ENCODE peak calls at places on chromosomes 5 and 9, in six cellular contexts. One of them, this sample, is unnamed.
A peak's percentile ranks its signal among the peaks of the same experiment; 100 is the strongest.

GRCh38 chr5:76763136-76763535 is 47.2 kb downstream of the F2R start:
- DNase-seq in SK-N-SH: no peak
- DNase-seq in HCT116: no peak
- DNase-seq in HepG2: no peak
- DNase-seq in H1: no peak
- DNase-seq in K562: no peak
- DNase-seq in this sample: no peak

GRCh38 chr5:95317687-95318086 is 32.8 kb upstream of the MCTP1 start:
- DNase-seq in HCT116: no peak
- DNase-seq in H1: no peak
- DNase-seq in HepG2: no peak
- DNase-seq in SK-N-SH: no peak
- DNase-seq in K562: no peak
- DNase-seq in this sample: no peak

GRCh38 chr5:1948111-1948510 is 65.4 kb upstream of the IRX4 start:
- DNase-seq in SK-N-SH: no peak
- DNase-seq in K562: no peak
- DNase-seq in HCT116: no peak
- DNase-seq in HepG2: no peak
- DNase-seq in H1: no peak
- DNase-seq in this sample: no peak

GRCh38 chr9:121261107-121261460 is 6.9 kb upstream of the GSN start:
- DNase-seq in HCT116: no peak
- DNase-seq in H1: no peak
- DNase-seq in K562: no peak
- DNase-seq in HepG2: no peak
- DNase-seq in SK-N-SH: peak; percentile 58
- DNase-seq in this sample: no peak

GRCh38 chr9:136965771-136966484 is 11.4 kb upstream of the PTGDS start:
- DNase-seq in HCT116: no peak
- DNase-seq in H1: no peak
- DNase-seq in HepG2: no peak
- DNase-seq in K562: peak; percentile 32
- DNase-seq in SK-N-SH: no peak
- DNase-seq in this sample: no peak

GRCh38 chr5:143113461-143113860 is 290.0 kb downstream of the NR3C1 start:
- DNase-seq in HCT116: no peak
- DNase-seq in H1: no peak
- DNase-seq in HepG2: no peak
- DNase-seq in K562: no peak
- DNase-seq in SK-N-SH: no peak
- DNase-seq in this sample: no peak

GRCh38 chr5:111194053-111194452 is 30.1 kb upstream of the CAMK4 start:
- DNase-seq in SK-N-SH: no peak
- DNase-seq in HCT116: no peak
- DNase-seq in H1: no peak
- DNase-seq in K562: no peak
- DNase-seq in HepG2: no peak
- DNase-seq in this sample: no peak

GRCh38 chr5:133295520-133295919 is 243.7 kb downstream of the HSPA4 start:
- DNase-seq in H1: no peak
- DNase-seq in HCT116: no peak
- DNase-seq in K562: no peak
- DNase-seq in SK-N-SH: no peak
- DNase-seq in HepG2: no peak
- DNase-seq in this sample: no peak

GRCh38 chr9:5957166-5957565 is 58.3 kb downstream of the RANBP6 start:
- DNase-seq in H1: no peak
- DNase-seq in K562: no peak
- DNase-seq in HepG2: no peak
- DNase-seq in SK-N-SH: no peak
- DNase-seq in HCT116: no peak
- DNase-seq in this sample: no peak

GRCh38 chr5:115977988-115978387 is 15.7 kb downstream of the LVRN start:
- DNase-seq in HepG2: no peak
- DNase-seq in H1: no peak
- DNase-seq in K562: no peak
- DNase-seq in SK-N-SH: no peak
- DNase-seq in HCT116: no peak
- DNase-seq in this sample: no peak

GRCh38 chr5:18197734-18198133 is 563.5 kb downstream of the TAF11L14 start:
- DNase-seq in H1: no peak
- DNase-seq in K562: no peak
- DNase-seq in HCT116: no peak
- DNase-seq in SK-N-SH: no peak
- DNase-seq in HepG2: no peak
- DNase-seq in this sample: no peak

GRCh38 chr5:130109152-130109551 is 204.9 kb downstream of the CHSY3 start:
- DNase-seq in HCT116: peak; percentile 34
- DNase-seq in K562: peak; percentile 4
- DNase-seq in HepG2: peak; percentile 27
- DNase-seq in H1: no peak
- DNase-seq in SK-N-SH: peak; percentile 7
- DNase-seq in this sample: no peak

GRCh38 chr5:149358294-149358651 is 427 bp downstream of the PCYOX1L start:
- DNase-seq in H1: no peak
- DNase-seq in HepG2: no peak
- DNase-seq in SK-N-SH: peak; percentile 81
- DNase-seq in K562: no peak
- DNase-seq in HCT116: no peak
- DNase-seq in this sample: no peak

GRCh38 chr9:14424323-14424722 is 110.4 kb upstream of the NFIB start:
- DNase-seq in HCT116: no peak
- DNase-seq in H1: no peak
- DNase-seq in K562: no peak
- DNase-seq in SK-N-SH: no peak
- DNase-seq in HepG2: no peak
- DNase-seq in this sample: no peak

GRCh38 chr5:5882706-5883105 is 460.2 kb downstream of the ICE1 start:
- DNase-seq in HepG2: no peak
- DNase-seq in HCT116: no peak
- DNase-seq in SK-N-SH: no peak
- DNase-seq in K562: no peak
- DNase-seq in H1: no peak
- DNase-seq in this sample: no peak

GRCh38 chr5:98722188-98722587 is 51.3 kb upstream of the RGMB start:
- DNase-seq in HepG2: no peak
- DNase-seq in K562: no peak
- DNase-seq in SK-N-SH: no peak
- DNase-seq in H1: no peak
- DNase-seq in HCT116: no peak
- DNase-seq in this sample: no peak
- TF ChIP-seq RAD21 in HepG2: no peak
- TF ChIP-seq RAD21 in K562: no peak
- TF ChIP-seq RAD21 in SK-N-SH: no peak
- TF ChIP-seq RAD21 in H1: no peak
- TF ChIP-seq RAD21 in HCT116: no peak
- TF ChIP-seq RAD21 in this sample: no peak

GRCh38 chr5:119313876-119314605 is 41.8 kb upstream of the TNFAIP8 start:
- DNase-seq in HCT116: no peak
- DNase-seq in SK-N-SH: no peak
- DNase-seq in K562: no peak
- DNase-seq in HepG2: no peak
- DNase-seq in H1: no peak
- DNase-seq in this sample: no peak
- H3K9ac ChIP-seq in HCT116: no peak overlapping the region
- H3K9ac ChIP-seq in SK-N-SH: no peak overlapping the region
- H3K9ac ChIP-seq in K562: no peak overlapping the region
- H3K9ac ChIP-seq in HepG2: no peak overlapping the region
- H3K9ac ChIP-seq in H1: no peak overlapping the region
- H3K9ac ChIP-seq in this sample: no peak overlapping the region

GRCh38 chr9:37293664-37294524 is 128.6 kb upstream of the GRHPR start:
- DNase-seq in SK-N-SH: peak; percentile 36
- DNase-seq in HCT116: no peak
- DNase-seq in H1: no peak
- DNase-seq in HepG2: no peak
- DNase-seq in K562: peak; percentile 18
- DNase-seq in this sample: peak; percentile 91
- TF ChIP-seq SIN3A in SK-N-SH: no peak
- TF ChIP-seq SIN3A in HCT116: no peak
- TF ChIP-seq SIN3A in H1: no peak
- TF ChIP-seq SIN3A in HepG2: no peak
- TF ChIP-seq SIN3A in K562: no peak
- TF ChIP-seq SIN3A in this sample: no peak

GRCh38 chr5:78720997-78721396 is 72.4 kb upstream of the LHFPL2 start:
- DNase-seq in HepG2: no peak
- DNase-seq in HCT116: no peak
- DNase-seq in H1: no peak
- DNase-seq in SK-N-SH: no peak
- DNase-seq in K562: no peak
- DNase-seq in this sample: no peak
- TF ChIP-seq RAD21 in HepG2: no peak
- TF ChIP-seq RAD21 in HCT116: no peak
- TF ChIP-seq RAD21 in H1: no peak
- TF ChIP-seq RAD21 in SK-N-SH: no peak
- TF ChIP-seq RAD21 in K562: no peak
- TF ChIP-seq RAD21 in this sample: no peak

GRCh38 chr5:13408616-13409015 is 535.9 kb downstream of the DNAH5 start:
- DNase-seq in K562: no peak
- DNase-seq in SK-N-SH: no peak
- DNase-seq in H1: no peak
- DNase-seq in HepG2: no peak
- DNase-seq in HCT116: no peak
- DNase-seq in this sample: no peak

GRCh38 chr5:13412040-13412595 is 532.4 kb downstream of the DNAH5 start:
- DNase-seq in HepG2: no peak
- DNase-seq in H1: no peak
- DNase-seq in SK-N-SH: no peak
- DNase-seq in K562: no peak
- DNase-seq in HCT116: no peak
- DNase-seq in this sample: no peak
- H3K9ac ChIP-seq in HepG2: no peak overlapping the region
- H3K9ac ChIP-seq in H1: no peak overlapping the region
- H3K9ac ChIP-seq in SK-N-SH: no peak overlapping the region
- H3K9ac ChIP-seq in K562: no peak overlapping the region
- H3K9ac ChIP-seq in HCT116: no peak overlapping the region
- H3K9ac ChIP-seq in this sample: no peak overlapping the region

DNA sequence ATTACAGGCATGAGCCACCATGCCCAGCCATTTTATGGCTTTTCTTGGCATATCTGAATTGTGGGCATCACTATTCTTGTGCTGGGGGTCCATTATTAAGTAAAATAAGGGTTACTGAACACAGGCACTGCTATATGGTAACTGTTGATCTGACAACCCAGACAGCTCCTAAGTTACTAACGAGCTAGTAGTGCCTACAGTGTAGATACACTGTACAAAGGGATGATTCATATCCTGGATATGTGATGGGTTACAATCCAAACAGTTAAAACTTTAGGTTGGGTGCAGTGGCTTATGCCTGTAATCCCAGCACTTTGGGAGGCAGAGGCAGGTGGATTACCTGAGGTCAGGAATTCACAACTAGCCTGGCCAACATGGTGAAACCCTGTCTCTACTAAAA is 4.3 kb downstream of the CD14 start:
- DNase-seq in H1: no peak
- DNase-seq in HepG2: no peak
- DNase-seq in K562: no peak
- DNase-seq in SK-N-SH: no peak
- DNase-seq in HCT116: no peak
- DNase-seq in this sample: no peak
- TF ChIP-seq SIN3A in H1: no peak
- TF ChIP-seq SIN3A in HepG2: no peak
- TF ChIP-seq SIN3A in K562: no peak
- TF ChIP-seq SIN3A in SK-N-SH: no peak
- TF ChIP-seq SIN3A in HCT116: no peak
- TF ChIP-seq SIN3A in this sample: no peak

GRCh38 chr9:127683723-127684122 is 23.1 kb upstream of the CFAP157 start:
- DNase-seq in HCT116: no peak
- DNase-seq in K562: no peak
- DNase-seq in SK-N-SH: no peak
- DNase-seq in H1: no peak
- DNase-seq in HepG2: no peak
- DNase-seq in this sample: no peak

GRCh38 chr9:127684576-127684975 is 22.2 kb upstream of the CFAP157 start:
- DNase-seq in SK-N-SH: no peak
- DNase-seq in H1: no peak
- DNase-seq in K562: no peak
- DNase-seq in HCT116: no peak
- DNase-seq in HepG2: no peak
- DNase-seq in this sample: no peak

GRCh38 chr9:127690735-127691134 is 16.1 kb upstream of the CFAP157 start:
- DNase-seq in HepG2: no peak
- DNase-seq in HCT116: no peak
- DNase-seq in H1: no peak
- DNase-seq in SK-N-SH: no peak
- DNase-seq in K562: no peak
- DNase-seq in this sample: no peak

GRCh38 chr9:127689332-127690000 is 17.3 kb upstream of the CFAP157 start:
- DNase-seq in HCT116: no peak
- DNase-seq in SK-N-SH: no peak
- DNase-seq in K562: no peak
- DNase-seq in HepG2: no peak
- DNase-seq in H1: no peak
- DNase-seq in this sample: no peak

GRCh38 chr9:127686461-127687393 is 20.1 kb upstream of the CFAP157 start:
- DNase-seq in SK-N-SH: no peak
- DNase-seq in HCT116: no peak
- DNase-seq in HepG2: no peak
- DNase-seq in K562: no peak
- DNase-seq in H1: no peak
- DNase-seq in this sample: no peak
- TF ChIP-seq RAD21 in SK-N-SH: no peak
- TF ChIP-seq RAD21 in HCT116: no peak
- TF ChIP-seq RAD21 in HepG2: no peak
- TF ChIP-seq RAD21 in K562: no peak
- TF ChIP-seq RAD21 in H1: no peak
- TF ChIP-seq RAD21 in this sample: no peak

GRCh38 chr5:103271570-103272289 is 13.2 kb downstream of the MACIR start:
- DNase-seq in HCT116: no peak
- DNase-seq in H1: no peak
- DNase-seq in SK-N-SH: no peak
- DNase-seq in K562: no peak
- DNase-seq in HepG2: no peak
- DNase-seq in this sample: no peak
- H3K9ac ChIP-seq in HCT116: no peak overlapping the region
- H3K9ac ChIP-seq in H1: no peak overlapping the region
- H3K9ac ChIP-seq in SK-N-SH: no peak overlapping the region
- H3K9ac ChIP-seq in K562: no peak overlapping the region
- H3K9ac ChIP-seq in HepG2: no peak overlapping the region
- H3K9ac ChIP-seq in this sample: peak overlapping the region; percentile 26

DNA sequence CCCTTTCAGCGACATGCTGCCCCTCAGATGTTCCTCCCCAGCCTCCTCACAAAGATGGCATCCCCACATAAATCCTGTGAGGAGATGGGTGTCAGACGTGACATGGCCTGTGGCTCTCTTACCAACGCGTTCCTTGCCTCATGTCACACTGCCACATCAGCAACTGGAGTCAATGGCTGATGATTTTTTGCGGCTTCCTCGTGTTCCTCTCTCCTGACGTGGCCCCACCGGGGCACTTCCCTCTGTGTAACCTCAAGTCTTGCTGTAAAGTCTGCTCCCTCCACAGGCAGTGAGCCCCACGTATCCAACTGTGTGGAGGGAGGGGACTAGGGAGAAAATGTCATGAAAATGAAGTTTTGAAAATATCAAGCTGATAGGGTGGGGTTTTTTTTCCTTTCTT is 53.2 kb upstream of the SHISAL2B start:
- DNase-seq in HepG2: no peak
- DNase-seq in SK-N-SH: no peak
- DNase-seq in K562: no peak
- DNase-seq in H1: no peak
- DNase-seq in HCT116: no peak
- DNase-seq in this sample: no peak
- TF ChIP-seq SIN3A in HepG2: no peak
- TF ChIP-seq SIN3A in SK-N-SH: no peak
- TF ChIP-seq SIN3A in K562: no peak
- TF ChIP-seq SIN3A in H1: no peak
- TF ChIP-seq SIN3A in HCT116: no peak
- TF ChIP-seq SIN3A in this sample: no peak

This sample was measured in GM12878.